ENCODE peak calls at places on chromosomes 2 and 18, in four cellular contexts. Q is K562, B is HepG2, O is HEK293T. M is an unnamed sample.
A peak's percentile ranks its signal among the peaks of the same experiment; 100 is the strongest.

GRCh38 chr2:203737360-203737759 is 30.9 kb downstream of the CD28 start:
- DNase-seq in O (no peak), Q (no peak), B (no peak), M (no peak)

GRCh38 chr2:190722825-190723224 is 73.9 kb downstream of the NAB1 start:
- DNase-seq in B (no peak), O (no peak), Q (no peak), M (no peak)

GRCh38 chr2:98482362-98482761 is 37.7 kb downstream of the INPP4A start:
- DNase-seq in Q (no peak), O (no peak), B (no peak), M (no peak)

GRCh38 chr18:77206676-77207370 is 42.8 kb upstream of the GALR1 start:
- DNase-seq in B (no peak), O (no peak), Q (no peak), M (no peak)

GRCh38 chr2:69333352-69333751 is 53.7 kb downstream of the GFPT1 start:
- DNase-seq in B (no peak), Q (no peak), O (no peak), M (no peak)

GRCh38 chr18:58364867-58365533 is 263.9 kb downstream of the ALPK2 start:
- DNase-seq in O (no peak), B (no peak), Q (no peak), M (no peak)

GRCh38 chr2:190837417-190837816 is 43.2 kb upstream of the GLS start:
- DNase-seq in Q (no peak), O (no peak), B (no peak), M (no peak)

GRCh38 chr2:43057026-43057741 is 169.2 kb downstream of the ZFP36L2 start:
- DNase-seq in O (no peak), Q (no peak), B (no peak), M (no peak)

GRCh38 chr18:62572456-62572855 is 49.6 kb downstream of the ZCCHC2 start:
- DNase-seq in B (no peak), O (no peak), Q (no peak), M (no peak)

GRCh38 chr2:197707316-197708213 is 2.4 kb downstream of the MARS2 start:
- DNase-seq in B (peak; percentile 61), O (peak; percentile 23), Q (no peak), M (no peak)

GRCh38 chr2:28276076-28276618 is 116.5 kb upstream of the FOSL2 start:
- DNase-seq in Q (peak; percentile 52), O (no peak), B (no peak), M (no peak)

GRCh38 chr2:208098267-208098666 is 26.1 kb downstream of the CRYGD start:
- DNase-seq in Q (no peak), O (no peak), B (no peak), M (no peak)

GRCh38 chr2:20650880-20651730 is at the start of gene HS1BP3:
- DNase-seq in O (peak; percentile 96), Q (peak; percentile 96), B (peak; percentile 67), M (peak; percentile 77)

GRCh38 chr2:126722081-126722480 is 66.1 kb downstream of the GYPC start:
- DNase-seq in B (no peak), Q (no peak), O (no peak), M (no peak)

GRCh38 chr18:78156466-78156865 is 823.2 kb upstream of the SALL3 start:
- DNase-seq in Q (no peak), O (no peak), B (no peak), M (no peak)

GRCh38 chr2:24521162-24521857 is 30.3 kb downstream of the NCOA1 start:
- DNase-seq in Q (no peak), B (no peak), O (no peak), M (no peak)

GRCh38 chr2:12796617-12797016 is 79.9 kb downstream of the TRIB2 start:
- DNase-seq in B (no peak), Q (no peak), O (no peak), M (no peak)
- TF ChIP-seq ELF4 in B (no peak), Q (no peak), O (no peak), M (no peak)

GRCh38 chr18:449374-449773 is 51.1 kb downstream of the COLEC12 start:
- DNase-seq in O (peak; percentile 27), B (peak; percentile 18), Q (no peak), M (peak; percentile 19)
- TF ChIP-seq ELF4 in O (no peak), B (no peak), Q (no peak), M (no peak)

GRCh38 chr2:109337221-109337620 is 208.2 kb downstream of the SH3RF3 start:
- DNase-seq in B (no peak), O (no peak), Q (no peak), M (no peak)

GRCh38 chr2:109341904-109342303 is 212.9 kb downstream of the SH3RF3 start:
- DNase-seq in B (no peak), O (no peak), Q (no peak), M (no peak)

GRCh38 chr2:109341363-109341762 is 212.4 kb downstream of the SH3RF3 start:
- DNase-seq in B (no peak), Q (no peak), O (no peak), M (no peak)

GRCh38 chr2:109340381-109340780 is 211.4 kb downstream of the SH3RF3 start:
- DNase-seq in O (no peak), B (no peak), Q (no peak), M (no peak)

DNA sequence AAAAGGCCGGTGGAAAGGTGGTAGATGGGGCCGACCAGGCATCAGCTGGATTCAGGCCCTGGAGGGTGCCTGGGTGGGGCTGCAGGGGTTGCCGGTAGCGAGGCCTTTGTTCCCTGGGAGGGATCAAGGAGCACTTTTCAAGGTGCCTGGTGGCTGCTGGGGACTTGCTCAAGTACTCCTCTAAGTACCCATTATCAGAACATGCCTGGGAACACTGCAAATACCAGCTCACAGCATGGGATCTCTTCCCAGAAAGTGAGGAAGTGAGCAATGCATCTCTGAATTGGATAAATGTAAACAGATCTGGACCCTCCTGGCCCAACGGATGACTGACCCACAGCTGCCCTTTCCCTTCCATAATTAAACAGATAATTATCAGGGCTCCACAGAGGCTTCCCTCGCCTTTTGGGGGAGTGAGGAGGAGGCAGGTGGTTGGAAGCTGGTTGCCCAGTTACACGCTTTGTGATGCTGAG is 210.6 kb downstream of the SH3RF3 start:
- DNase-seq in O (no peak), Q (no peak), B (no peak), M (no peak)
- TF ChIP-seq ELF4 in O (no peak), Q (no peak), B (no peak), M (no peak)

DNA sequence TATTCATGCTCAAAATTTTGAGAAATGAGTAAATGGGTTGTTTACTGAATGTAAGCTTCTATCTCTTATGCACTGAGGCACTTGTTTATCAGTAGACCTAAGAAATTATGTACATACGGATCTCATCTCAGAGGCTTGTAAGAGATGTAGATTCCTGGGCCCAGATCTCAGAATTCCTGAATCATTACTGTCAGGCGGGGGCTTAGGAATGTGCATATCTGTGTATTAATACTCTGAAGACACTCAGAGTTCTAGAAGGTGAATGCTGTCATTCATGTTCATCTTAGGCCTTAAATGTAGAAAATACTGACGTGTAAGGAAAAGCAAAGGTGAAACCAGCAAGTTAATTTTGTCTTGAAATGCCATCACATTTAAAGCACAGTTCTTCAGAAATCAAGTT is 169.6 kb downstream of the FMNL2 start:
- DNase-seq in Q (no peak), O (no peak), B (no peak), M (no peak)
- TF ChIP-seq ELF4 in Q (no peak), O (no peak), B (no peak), M (no peak)

DNA sequence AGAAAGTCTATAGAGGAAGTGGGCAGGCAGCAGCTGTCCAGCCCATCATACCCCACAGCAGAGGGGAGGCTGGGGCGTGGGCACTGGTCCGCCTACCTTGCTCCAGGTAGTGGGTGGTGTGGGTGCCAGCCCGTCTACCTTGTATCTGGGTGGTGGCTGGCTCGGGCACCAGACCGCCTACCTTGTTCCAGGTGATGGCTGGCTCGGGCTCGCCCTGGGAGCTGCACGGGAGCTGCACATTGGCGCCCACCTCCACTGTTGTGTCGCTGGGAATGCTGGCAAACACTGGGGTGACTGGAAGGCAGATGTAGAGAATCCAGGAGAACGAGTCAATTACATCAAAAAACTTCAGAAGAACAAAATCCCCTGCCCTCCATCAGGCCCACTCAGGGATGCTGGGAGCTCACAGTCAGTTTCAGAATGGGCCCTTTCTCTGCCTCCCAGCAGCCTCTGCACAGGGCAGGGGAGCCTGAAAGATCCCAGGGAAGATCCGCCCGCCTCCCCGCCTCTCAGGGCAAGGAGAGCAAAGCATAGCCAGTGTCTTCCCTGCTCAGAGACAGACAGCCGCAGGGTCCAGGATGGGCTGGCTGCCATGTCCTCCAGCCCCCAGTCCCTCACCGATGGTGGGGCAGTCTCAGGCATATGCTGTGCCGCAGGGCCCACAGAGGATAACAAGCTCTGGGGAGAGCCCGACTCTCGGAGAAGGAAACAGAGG is 82.3 kb downstream of the PXDN start:
- DNase-seq in B (no peak), O (no peak), Q (no peak), M (no peak)
- TF ChIP-seq ELF4 in B (no peak), O (no peak), Q (no peak), M (no peak)